ENCODE peak calls at places on chromosomes 11 and 22, in nine cellular contexts. I, W, O, D, B, U, Z, A and H are unnamed samples.

GRCh38 chr22:49983148-49984042 is 22.8 kb downstream of the PIM3 start:
- DNase-seq in U (no peak), B (no peak), D (peak; percentile 65), Z (peak; percentile 69), W (no peak), O (no peak), I (no peak), A (peak; percentile 39), H (no peak)

GRCh38 chr11:124610295-124610694 is 933 bp upstream of the PANX3 start:
- DNase-seq in D (no peak), W (no peak), O (no peak), B (no peak), I (no peak), U (no peak), Z (no peak), A (no peak), H (no peak)

GRCh38 chr11:65436412-65437032 is 13.9 kb downstream of the NEAT1 start:
- DNase-seq in W (no peak), U (peak; percentile 59), O (no peak), D (no peak), I (no peak), Z (no peak), A (no peak), B (no peak), H (peak; percentile 12)

GRCh38 chr11:97893612-97894011 is 1127.1 kb upstream of the CNTN5 start:
- DNase-seq in O (no peak), U (no peak), A (no peak), D (no peak), I (no peak), Z (peak; percentile 63), B (no peak), W (no peak), H (no peak)

GRCh38 chr11:124194696-124195418 is 11.7 kb downstream of the OR10D3 start:
- DNase-seq in A (peak; percentile 74), Z (peak; percentile 64), O (peak; percentile 57), I (peak; percentile 56), B (peak; percentile 49), D (peak; percentile 80), W (peak; percentile 65), U (peak; percentile 66), H (peak; percentile 79)

GRCh38 chr11:110126936-110127335 is 33.7 kb downstream of the ZC3H12C start:
- DNase-seq in U (no peak), Z (no peak), O (no peak), A (no peak), W (no peak), I (no peak), D (no peak), B (no peak), H (no peak)

GRCh38 chr11:14554959-14555358 is 34.8 kb upstream of the PSMA1 start:
- DNase-seq in D (no peak), U (no peak), A (peak; percentile 51), O (no peak), I (no peak), Z (no peak), B (no peak), W (peak; percentile 84), H (no peak)

GRCh38 chr22:31227186-31227585 is 15.1 kb downstream of the LIMK2 start:
- DNase-seq in A (no peak), U (no peak), I (no peak), O (no peak), W (no peak), D (no peak), Z (no peak), B (no peak), H (no peak)

GRCh38 chr22:37105154-37105553 is 4.4 kb downstream of the TMPRSS6 start:
- DNase-seq in Z (no peak), O (no peak), W (no peak), I (no peak), B (no peak), D (no peak), U (no peak), A (no peak), H (no peak)

GRCh38 chr11:128039140-128040021 is 548.0 kb downstream of the ETS1 start:
- DNase-seq in D (no peak), U (peak; percentile 98), W (peak; percentile 85), Z (no peak), I (no peak), O (no peak), A (no peak), B (no peak), H (peak; percentile 94)

GRCh38 chr11:112380464-112380863 is 119.8 kb upstream of the PLET1 start:
- DNase-seq in W (no peak), B (no peak), Z (no peak), D (no peak), A (no peak), O (no peak), I (no peak), U (no peak), H (no peak)

GRCh38 chr11:126332221-126332711 is 23.2 kb upstream of the ST3GAL4 start:
- DNase-seq in Z (peak; percentile 57), D (no peak), O (no peak), B (peak; percentile 34), W (no peak), A (no peak), I (no peak), U (peak; percentile 96), H (peak; percentile 95)

GRCh38 chr22:50074056-50074455 is 11.2 kb downstream of the MLC1 start:
- DNase-seq in B (no peak), A (no peak), D (peak; percentile 57), U (peak; percentile 33), O (no peak), Z (peak; percentile 43), W (no peak), I (no peak), H (no peak)

GRCh38 chr22:49503321-49503720 is 324.4 kb downstream of the BRD1 start:
- DNase-seq in I (no peak), D (no peak), O (no peak), W (no peak), U (no peak), B (no peak), A (no peak), Z (no peak), H (no peak)

GRCh38 chr11:119671561-119672015 is 57.4 kb downstream of the NECTIN1 start:
- DNase-seq in I (no peak), O (no peak), A (no peak), U (no peak), B (no peak), W (no peak), Z (peak; percentile 83), D (no peak), H (no peak)

GRCh38 chr11:69361048-69361447 is 67.1 kb downstream of the MYEOV start:
- DNase-seq in O (no peak), B (no peak), I (no peak), W (no peak), D (no peak), Z (no peak), A (no peak), U (no peak), H (no peak)

GRCh38 chr22:18068381-18068988 is 9.3 kb upstream of the PEX26 start:
- DNase-seq in I (no peak), O (no peak), B (no peak), W (no peak), D (no peak), A (no peak), U (peak; percentile 71), Z (no peak), H (no peak)

GRCh38 chr22:46514592-46515207 is 22.7 kb downstream of the CELSR1 start:
- DNase-seq in D (no peak), A (peak; percentile 9), B (peak; percentile 69), I (no peak), Z (no peak), U (peak; percentile 81), O (no peak), W (no peak), H (peak; percentile 76)

GRCh38 chr11:121953122-121953521 is 162.9 kb downstream of the BLID start:
- DNase-seq in A (no peak), O (no peak), W (no peak), U (no peak), I (no peak), B (no peak), D (no peak), Z (no peak), H (no peak)
- H3K9me2 ChIP-seq in A (no peaks in the 10 kb centered on the region), O (no peaks in the 10 kb centered on the region), W (no peaks in the 10 kb centered on the region), U (no peaks in the 10 kb centered on the region), I (no peaks in the 10 kb centered on the region), B (no peaks in the 10 kb centered on the region), D (peaks cover 5% of the 10 kb centered on the region), Z (no peaks in the 10 kb centered on the region), H (no peaks in the 10 kb centered on the region)

GRCh38 chr11:2325123-2325522 is 23.3 kb downstream of the TSPAN32 start:
- DNase-seq in Z (no peak), I (no peak), W (no peak), D (no peak), U (no peak), A (no peak), B (no peak), O (no peak), H (no peak)
- H3K9me2 ChIP-seq in Z (no peaks in the 10 kb centered on the region), I (no peaks in the 10 kb centered on the region), W (no peaks in the 10 kb centered on the region), D (no peaks in the 10 kb centered on the region), U (no peaks in the 10 kb centered on the region), A (no peaks in the 10 kb centered on the region), B (no peaks in the 10 kb centered on the region), O (no peaks in the 10 kb centered on the region), H (no peaks in the 10 kb centered on the region)

GRCh38 chr11:116813781-116814471 is 9.2 kb downstream of the APOA4 start:
- DNase-seq in U (peak; percentile 62), O (no peak), I (no peak), Z (no peak), W (no peak), A (no peak), D (no peak), B (no peak), H (no peak)

GRCh38 chr11:116811194-116811593 is 11.9 kb downstream of the APOA4 start:
- DNase-seq in A (no peak), I (no peak), U (no peak), Z (no peak), D (no peak), W (no peak), B (no peak), O (no peak), H (no peak)

GRCh38 chr11:116812109-116812508 is 11.0 kb downstream of the APOA4 start:
- DNase-seq in Z (no peak), O (no peak), B (no peak), I (no peak), A (no peak), D (no peak), W (no peak), U (no peak), H (no peak)

GRCh38 chr11:116814502-116814901 is 8.6 kb downstream of the APOA4 start:
- DNase-seq in U (no peak), W (no peak), I (no peak), A (no peak), Z (no peak), D (no peak), O (no peak), B (no peak), H (no peak)

GRCh38 chr11:116813170-116813569 is 9.9 kb downstream of the APOA4 start:
- DNase-seq in U (no peak), D (no peak), I (no peak), B (no peak), O (no peak), Z (no peak), W (no peak), A (no peak), H (no peak)
- H3K9me2 ChIP-seq in U (no peaks in the 10 kb centered on the region), D (no peaks in the 10 kb centered on the region), I (no peaks in the 10 kb centered on the region), B (no peaks in the 10 kb centered on the region), O (no peaks in the 10 kb centered on the region), Z (no peaks in the 10 kb centered on the region), W (no peaks in the 10 kb centered on the region), A (no peaks in the 10 kb centered on the region), H (no peaks in the 10 kb centered on the region)

GRCh38 chr11:20010106-20010860 is 150.0 kb downstream of the DBX1 start:
- DNase-seq in A (no peak), D (no peak), W (no peak), B (no peak), U (no peak), Z (no peak), I (no peak), O (no peak), H (no peak)
- H3K9me2 ChIP-seq in A (no peaks in the 10 kb centered on the region), D (no peaks in the 10 kb centered on the region), W (no peaks in the 10 kb centered on the region), B (no peaks in the 10 kb centered on the region), U (no peaks in the 10 kb centered on the region), Z (no peaks in the 10 kb centered on the region), I (no peaks in the 10 kb centered on the region), O (no peaks in the 10 kb centered on the region), H (no peaks in the 10 kb centered on the region)